ENCODE peak calls at places on chromosomes 5 and 9, in ten cellular contexts. R, Q, H, W, X, M, Z, P, B and F are unnamed samples.

GRCh38 chr5:167816354-167816753 is 475.1 kb upstream of the WWC1 start:
- DNase-seq in M (peak), B (peak), P (no peak), Z (no peak), H (no peak), Q (no peak), X (no peak), W (no peak), R (no peak), F (no peak)

GRCh38 chr9:71036501-71036900 is 84.9 kb downstream of the TRPM3 start:
- DNase-seq in P (no peak), B (peak), Q (no peak), Z (peak), X (no peak), W (no peak), R (no peak), H (no peak), M (peak), F (peak)

GRCh38 chr9:91908746-91909145 is 41.3 kb downstream of the ROR2 start:
- DNase-seq in P (no peak), Q (no peak), W (no peak), B (no peak), H (no peak), Z (no peak), R (no peak), X (no peak), M (no peak), F (no peak)

GRCh38 chr9:137097761-137098462 is 11.1 kb downstream of the MAN1B1 start:
- DNase-seq in X (no peak), Z (no peak), H (no peak), B (no peak), Q (no peak), M (no peak), W (no peak), R (no peak), P (no peak), F (no peak)

GRCh38 chr5:141805874-141806273 is 72.3 kb downstream of the PCDH1 start:
- DNase-seq in W (no peak), R (no peak), X (no peak), Z (no peak), H (no peak), Q (no peak), B (peak), M (no peak), P (peak), F (no peak)

GRCh38 chr9:127397722-127398647 is 1.0 kb downstream of the SLC2A8 start:
- DNase-seq in H (peak), Q (peak), W (peak), R (peak), P (peak), B (peak), M (peak), X (peak), Z (peak), F (peak)

GRCh38 chr5:43753069-43753468 is 150.1 kb downstream of the NNT start:
- DNase-seq in R (no peak), Z (no peak), Q (peak), P (no peak), W (no peak), X (no peak), B (no peak), M (no peak), H (no peak), F (no peak)

GRCh38 chr5:60836131-60836530 is 7.9 kb downstream of the ELOVL7 start:
- DNase-seq in X (no peak), P (no peak), W (no peak), M (no peak), R (no peak), B (no peak), Z (no peak), Q (no peak), H (no peak), F (no peak)

GRCh38 chr5:159855476-159856157 is 60.7 kb upstream of the ADRA1B start:
- DNase-seq in Q (no peak), X (no peak), M (no peak), B (peak), R (no peak), H (no peak), W (no peak), P (no peak), Z (no peak), F (no peak)

GRCh38 chr5:113232246-113232645 is 202.5 kb downstream of the TSSK1B start:
- DNase-seq in P (no peak), B (peak), W (no peak), M (no peak), R (no peak), H (no peak), Q (no peak), X (no peak), Z (peak), F (no peak)

GRCh38 chr9:92501671-92502393 is 19.5 kb upstream of the ASPN start:
- DNase-seq in B (peak), Q (peak), Z (peak), P (no peak), H (no peak), X (no peak), W (peak), M (peak), R (peak), F (peak)

GRCh38 chr9:114830546-114830945 is 24.7 kb upstream of the TNFSF15 start:
- DNase-seq in H (no peak), Q (no peak), M (no peak), B (no peak), R (no peak), P (no peak), Z (peak), W (no peak), X (no peak), F (no peak)

GRCh38 chr9:122265265-122265900 is 701 bp downstream of the MRRF start:
- DNase-seq in B (peak), Z (peak), H (no peak), X (no peak), P (no peak), M (peak), W (no peak), R (peak), Q (no peak), F (peak)

GRCh38 chr5:178839319-178839704 is 20.4 kb upstream of the ZNF354B start:
- DNase-seq in Q (no peak), R (peak), P (no peak), M (no peak), W (no peak), Z (peak), X (peak), B (peak), H (no peak), F (peak)

GRCh38 chr5:133316346-133317343 is 264.8 kb downstream of the HSPA4 start:
- DNase-seq in R (no peak), Q (no peak), H (no peak), B (no peak), X (no peak), Z (no peak), P (no peak), W (peak), M (peak), F (peak)

GRCh38 chr5:72467987-72468386 is 39.2 kb downstream of the ZNF366 start:
- DNase-seq in Q (no peak), Z (peak), M (no peak), R (peak), X (no peak), B (peak), H (no peak), P (no peak), W (no peak), F (no peak)

GRCh38 chr9:23606107-23606506 is 219.9 kb downstream of the ELAVL2 start:
- DNase-seq in P (no peak), H (no peak), W (no peak), Q (no peak), M (no peak), R (no peak), B (no peak), Z (peak), X (no peak), F (no peak)

GRCh38 chr9:29691145-29691544 is 2117.9 kb upstream of the C9orf72 start:
- DNase-seq in B (no peak), X (no peak), Z (no peak), H (no peak), Q (no peak), P (no peak), W (no peak), R (no peak), M (no peak), F (no peak)

GRCh38 chr9:29697011-29697410 is 2123.7 kb upstream of the C9orf72 start:
- DNase-seq in W (no peak), P (no peak), X (no peak), M (no peak), R (peak), H (no peak), Q (no peak), Z (peak), B (peak), F (no peak)

GRCh38 chr9:29691758-29692407 is 2118.6 kb upstream of the C9orf72 start:
- DNase-seq in B (peak), Z (peak), M (peak), H (no peak), R (peak), X (no peak), W (no peak), P (no peak), Q (no peak), F (peak)
- TF ChIP-seq CTCF in B (peak), Z (peak), M (peak), H (no peak), R (peak), X (peak), W (peak), P (no peak), Q (no peak), F (peak)

GRCh38 chr9:98217255-98217654 is 24.8 kb upstream of the CORO2A start:
- DNase-seq in M (no peak), R (no peak), Q (no peak), X (no peak), Z (no peak), H (no peak), P (no peak), W (no peak), B (no peak), F (no peak)

GRCh38 chr9:98216391-98216790 is 24.0 kb upstream of the CORO2A start:
- DNase-seq in B (no peak), R (no peak), Q (no peak), P (no peak), Z (no peak), X (no peak), M (no peak), H (no peak), W (no peak), F (no peak)

GRCh38 chr9:98214811-98215210 is 22.4 kb upstream of the CORO2A start:
- DNase-seq in B (no peak), H (no peak), R (no peak), W (no peak), Z (no peak), P (no peak), Q (no peak), M (no peak), X (no peak), F (no peak)

GRCh38 chr9:98215266-98215665 is 22.8 kb upstream of the CORO2A start:
- DNase-seq in H (no peak), Q (no peak), M (no peak), R (peak), W (no peak), X (no peak), P (no peak), B (no peak), Z (no peak), F (no peak)

DNA sequence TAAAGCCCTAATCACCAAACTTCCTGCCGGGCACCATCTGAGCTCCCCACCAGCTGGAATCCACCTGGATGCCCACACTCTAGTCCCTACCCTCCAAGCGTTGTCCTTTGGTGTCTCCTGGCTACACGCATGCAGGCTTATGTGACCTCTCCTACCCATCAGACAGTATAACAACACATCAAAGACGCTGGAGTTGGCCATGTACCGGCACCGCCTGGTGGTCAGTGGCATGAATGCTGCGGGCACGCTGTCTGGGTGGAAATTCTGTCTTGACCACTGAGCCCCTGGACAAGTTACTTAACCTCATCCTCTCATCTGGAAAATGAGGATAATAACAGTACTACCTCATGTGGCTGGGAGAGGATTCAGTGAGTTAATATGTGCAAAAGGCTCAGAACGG is 23.4 kb upstream of the CORO2A start:
- DNase-seq in R (no peak), P (no peak), Z (no peak), W (peak), M (no peak), X (no peak), H (no peak), B (peak), Q (no peak), F (peak)
- TF ChIP-seq CTCF in R (peak), P (peak), Z (peak), W (peak), M (peak), X (peak), H (no peak), B (peak), Q (no peak), F (no peak)

GRCh38 chr5:143217065-143217803 is 186.3 kb downstream of the NR3C1 start:
- DNase-seq in Z (no peak), P (no peak), Q (no peak), B (peak), H (no peak), X (no peak), W (no peak), M (peak), R (no peak), F (peak)
- TF ChIP-seq CTCF in Z (no peak), P (no peak), Q (no peak), B (no peak), H (no peak), X (no peak), W (no peak), M (no peak), R (no peak), F (no peak)

GRCh38 chr5:30802961-30803705 is 390.4 kb upstream of the CDH6 start:
- DNase-seq in H (no peak), W (no peak), B (peak), Z (no peak), M (no peak), Q (no peak), P (no peak), X (no peak), R (no peak), F (no peak)

GRCh38 chr5:30809907-30810306 is 383.6 kb upstream of the CDH6 start:
- DNase-seq in X (no peak), Z (no peak), R (no peak), H (no peak), W (no peak), P (no peak), B (no peak), M (no peak), Q (no peak), F (no peak)

GRCh38 chr5:30808996-30809395 is 384.5 kb upstream of the CDH6 start:
- DNase-seq in B (peak), H (no peak), W (no peak), Z (no peak), Q (no peak), P (no peak), X (no peak), M (peak), R (no peak), F (no peak)

DNA sequence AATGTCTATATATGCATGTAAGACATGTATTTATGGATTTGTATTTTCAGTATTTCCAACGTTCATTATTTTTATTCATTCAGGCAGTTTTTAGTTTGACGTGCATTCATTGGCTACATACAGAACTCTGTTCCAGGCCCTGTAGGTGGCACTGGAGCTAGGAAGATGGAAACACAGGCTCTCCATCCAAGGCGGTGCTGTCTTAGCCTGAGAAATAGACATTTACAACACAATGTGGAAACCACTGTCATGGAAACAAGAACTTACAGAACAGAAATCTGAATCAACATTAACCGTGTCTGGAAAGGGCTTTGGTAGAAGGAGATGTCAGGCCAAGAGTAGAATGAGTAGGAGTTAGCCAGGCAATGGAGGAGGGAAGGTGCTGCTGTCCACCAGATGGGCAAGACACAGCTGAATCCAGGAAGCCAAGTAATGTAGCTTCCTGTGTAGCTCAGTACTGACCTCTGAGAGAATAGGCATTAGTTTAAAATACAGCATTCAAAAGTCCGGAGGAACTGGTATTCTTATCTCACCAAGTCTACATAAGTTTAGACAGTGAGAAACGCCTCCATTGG is 388.7 kb upstream of the CDH6 start:
- DNase-seq in X (no peak), R (no peak), Q (no peak), Z (no peak), W (no peak), P (no peak), B (peak), M (peak), H (no peak), F (no peak)
- TF ChIP-seq CTCF in X (no peak), R (no peak), Q (peak), Z (no peak), W (no peak), P (peak), B (peak), M (peak), H (no peak), F (no peak)

DNA sequence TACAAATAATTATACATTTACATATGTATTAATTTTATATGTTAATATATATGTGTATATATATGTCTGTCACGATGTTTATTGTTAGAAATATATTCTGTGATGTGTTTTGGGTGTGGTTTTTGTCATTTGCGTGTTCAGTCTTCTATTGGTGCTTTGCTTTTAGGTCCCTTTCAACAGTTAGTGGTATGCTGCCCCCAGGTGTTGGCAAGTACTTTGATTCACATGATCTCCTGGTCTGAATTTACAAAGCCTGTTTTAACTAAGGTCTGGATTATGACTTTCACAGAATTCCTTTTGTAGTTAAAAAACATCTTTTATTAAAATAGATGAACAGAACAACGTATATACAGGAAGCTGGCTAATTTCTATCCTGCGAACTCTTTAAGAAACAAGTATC is 271.5 kb downstream of the CCDC171 start:
- DNase-seq in R (no peak), W (no peak), X (no peak), P (no peak), H (no peak), Q (no peak), M (peak), B (peak), Z (no peak), F (no peak)
- TF ChIP-seq CTCF in R (peak), W (no peak), X (peak), P (no peak), H (no peak), Q (no peak), M (peak), B (no peak), Z (no peak), F (no peak)